ENCODE peak calls at places on chromosomes 16 and 17, in five cellular contexts. One of them, this sample, is unnamed.

GRCh38 chr16:48542020-48542473 is 67.9 kb downstream of the N4BP1 start:
- DNase-seq in BE2C: peak; percentile 58
- DNase-seq in epithelial cell of esophagus: peak; percentile 43
- DNase-seq in A549: peak; percentile 56
- DNase-seq in psoas muscle: peak; percentile 79
- DNase-seq in this sample: no peak

GRCh38 chr16:20023190-20023589 is 50.5 kb downstream of the GPR139 start:
- DNase-seq in BE2C: no peak
- DNase-seq in epithelial cell of esophagus: peak; percentile 17
- DNase-seq in A549: no peak
- DNase-seq in psoas muscle: no peak
- DNase-seq in this sample: no peak

GRCh38 chr17:64368277-64368676 is 22.4 kb downstream of the PECAM1 start:
- DNase-seq in BE2C: no peak
- DNase-seq in epithelial cell of esophagus: no peak
- DNase-seq in A549: no peak
- DNase-seq in psoas muscle: no peak
- DNase-seq in this sample: no peak

GRCh38 chr16:4982056-4982867 is 24.1 kb downstream of the SEC14L5 start:
- DNase-seq in BE2C: no peak
- DNase-seq in epithelial cell of esophagus: no peak
- DNase-seq in A549: no peak
- DNase-seq in psoas muscle: peak; percentile 90
- DNase-seq in this sample: no peak

GRCh38 chr17:21019976-21020575 is 22.7 kb downstream of the USP22 start:
- DNase-seq in BE2C: peak; percentile 34
- DNase-seq in epithelial cell of esophagus: no peak
- DNase-seq in A549: no peak
- DNase-seq in psoas muscle: peak; percentile 80
- DNase-seq in this sample: no peak

GRCh38 chr17:39972271-39972670 is 8.3 kb upstream of the PSMD3 start:
- DNase-seq in BE2C: no peak
- DNase-seq in epithelial cell of esophagus: no peak
- DNase-seq in A549: no peak
- DNase-seq in psoas muscle: no peak
- DNase-seq in this sample: no peak

GRCh38 chr17:67613961-67614360 is 103.8 kb upstream of the NOL11 start:
- DNase-seq in BE2C: no peak
- DNase-seq in epithelial cell of esophagus: no peak
- DNase-seq in A549: no peak
- DNase-seq in psoas muscle: no peak
- DNase-seq in this sample: no peak

GRCh38 chr17:69269174-69269998 is 40.8 kb upstream of the ABCA10 start:
- DNase-seq in BE2C: no peak
- DNase-seq in epithelial cell of esophagus: peak; percentile 41
- DNase-seq in A549: no peak
- DNase-seq in psoas muscle: no peak
- DNase-seq in this sample: no peak

GRCh38 chr16:2982402-2982801 is 2.2 kb upstream of the PKMYT1 start:
- DNase-seq in BE2C: no peak
- DNase-seq in epithelial cell of esophagus: no peak
- DNase-seq in A549: no peak
- DNase-seq in psoas muscle: no peak
- DNase-seq in this sample: no peak

GRCh38 chr17:27733771-27734170 is 66.6 kb downstream of the NOS2 start:
- DNase-seq in BE2C: no peak
- DNase-seq in epithelial cell of esophagus: no peak
- DNase-seq in A549: no peak
- DNase-seq in psoas muscle: no peak
- DNase-seq in this sample: no peak

GRCh38 chr17:27339836-27340550 is 46.1 kb downstream of the WSB1 start:
- DNase-seq in BE2C: no peak
- DNase-seq in epithelial cell of esophagus: peak; percentile 84
- DNase-seq in A549: peak; percentile 46
- DNase-seq in psoas muscle: no peak
- DNase-seq in this sample: no peak

GRCh38 chr16:782766-783403 is 5.3 kb downstream of the RPUSD1 start:
- DNase-seq in BE2C: peak; percentile 55
- DNase-seq in epithelial cell of esophagus: peak; percentile 62
- DNase-seq in A549: no peak
- DNase-seq in psoas muscle: no peak
- DNase-seq in this sample: no peak

GRCh38 chr17:33112763-33113162 is 121.1 kb downstream of the SPACA3 start:
- DNase-seq in BE2C: no peak
- DNase-seq in epithelial cell of esophagus: peak; percentile 98
- DNase-seq in A549: peak; percentile 87
- DNase-seq in psoas muscle: no peak
- DNase-seq in this sample: no peak

GRCh38 chr17:49556183-49556943 is 19.3 kb upstream of the NXPH3 start:
- DNase-seq in BE2C: peak; percentile 90
- DNase-seq in epithelial cell of esophagus: peak; percentile 65
- DNase-seq in A549: peak; percentile 94
- DNase-seq in psoas muscle: peak; percentile 89
- DNase-seq in this sample: peak; percentile 61

GRCh38 chr17:39573447-39574298 is 34.0 kb downstream of the NEUROD2 start:
- DNase-seq in BE2C: peak; percentile 79
- DNase-seq in epithelial cell of esophagus: peak; percentile 64
- DNase-seq in A549: peak; percentile 95
- DNase-seq in psoas muscle: peak; percentile 83
- DNase-seq in this sample: no peak

GRCh38 chr17:68711858-68712257 is 110.7 kb upstream of the FAM20A start:
- DNase-seq in BE2C: no peak
- DNase-seq in epithelial cell of esophagus: no peak
- DNase-seq in A549: no peak
- DNase-seq in psoas muscle: no peak
- DNase-seq in this sample: no peak

GRCh38 chr17:80860703-80861359 is 130.8 kb upstream of the CHMP6 start:
- DNase-seq in BE2C: no peak
- DNase-seq in epithelial cell of esophagus: no peak
- DNase-seq in A549: no peak
- DNase-seq in psoas muscle: peak; percentile 22
- DNase-seq in this sample: no peak

GRCh38 chr17:12712415-12712814 is 46.7 kb downstream of the MYOCD start:
- DNase-seq in BE2C: no peak
- DNase-seq in epithelial cell of esophagus: no peak
- DNase-seq in A549: no peak
- DNase-seq in psoas muscle: no peak
- DNase-seq in this sample: no peak

GRCh38 chr16:68590201-68590994 is 51.3 kb downstream of the ZFP90 start:
- DNase-seq in BE2C: peak; percentile 72
- DNase-seq in epithelial cell of esophagus: peak; percentile 85
- DNase-seq in A549: peak; percentile 48
- DNase-seq in psoas muscle: no peak
- DNase-seq in this sample: peak; percentile 34

GRCh38 chr16:56848056-56848936 is 16.7 kb upstream of the SLC12A3 start:
- DNase-seq in BE2C: no peak
- DNase-seq in epithelial cell of esophagus: peak; percentile 62
- DNase-seq in A549: no peak
- DNase-seq in psoas muscle: peak; percentile 61
- DNase-seq in this sample: no peak

GRCh38 chr16:67675579-67675935 is 8.9 kb downstream of the C16orf86 start:
- DNase-seq in BE2C: no peak
- DNase-seq in epithelial cell of esophagus: no peak
- DNase-seq in A549: no peak
- DNase-seq in psoas muscle: no peak
- DNase-seq in this sample: no peak

GRCh38 chr16:67666032-67666537 is 465 bp downstream of the ENKD1 start:
- DNase-seq in BE2C: peak; percentile 59
- DNase-seq in epithelial cell of esophagus: no peak
- DNase-seq in A549: no peak
- DNase-seq in psoas muscle: peak; percentile 72
- DNase-seq in this sample: no peak

GRCh38 chr17:10117581-10118001 is 80.8 kb downstream of the GAS7 start:
- DNase-seq in BE2C: no peak
- DNase-seq in epithelial cell of esophagus: no peak
- DNase-seq in A549: no peak
- DNase-seq in psoas muscle: no peak
- DNase-seq in this sample: no peak

GRCh38 chr17:29079887-29080286 is 36.9 kb downstream of the PIPOX start:
- DNase-seq in BE2C: no peak
- DNase-seq in epithelial cell of esophagus: no peak
- DNase-seq in A549: no peak
- DNase-seq in psoas muscle: no peak
- DNase-seq in this sample: no peak

GRCh38 chr16:30876867-30877266 is 17.0 kb downstream of the BCL7C start:
- DNase-seq in BE2C: peak; percentile 28
- DNase-seq in epithelial cell of esophagus: no peak
- DNase-seq in A549: no peak
- DNase-seq in psoas muscle: no peak
- DNase-seq in this sample: no peak

GRCh38 chr17:64103751-64104364 is 26.1 kb downstream of the ERN1 start:
- DNase-seq in BE2C: no peak
- DNase-seq in epithelial cell of esophagus: peak; percentile 56
- DNase-seq in A549: no peak
- DNase-seq in psoas muscle: no peak
- DNase-seq in this sample: no peak

GRCh38 chr16:58198022-58198683 is at the start of gene CSNK2A2:
- DNase-seq in BE2C: peak; percentile 86
- DNase-seq in epithelial cell of esophagus: peak; percentile 74
- DNase-seq in A549: peak; percentile 78
- DNase-seq in psoas muscle: peak; percentile 88
- DNase-seq in this sample: peak; percentile 29
- TF ChIP-seq CTCF in BE2C: peak; percentile 31
- TF ChIP-seq CTCF in epithelial cell of esophagus: peak; percentile 6
- TF ChIP-seq CTCF in A549: peak; percentile 83
- TF ChIP-seq CTCF in psoas muscle: peak; percentile 61
- TF ChIP-seq CTCF in this sample: no peak

DNA sequence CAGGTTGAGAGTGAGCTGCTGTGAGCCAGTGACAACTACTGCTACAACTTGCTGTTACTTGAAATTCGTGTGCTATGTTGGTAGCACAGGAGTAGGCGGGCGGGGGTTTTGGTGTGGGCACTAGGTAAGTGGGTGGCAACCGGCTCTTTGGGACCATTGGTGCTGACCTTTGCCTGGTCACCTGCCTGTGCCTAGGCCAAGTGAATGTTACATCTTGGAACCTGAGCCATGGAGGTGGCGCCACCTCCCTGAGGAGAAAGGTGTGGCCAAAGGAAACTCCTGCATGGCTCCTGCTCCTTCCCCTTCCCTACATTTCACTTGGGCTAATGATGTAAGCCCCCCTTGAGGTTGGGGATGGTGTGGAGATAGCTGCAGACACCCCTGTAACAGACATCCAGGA is 25.4 kb upstream of the ARHGAP23 start:
- DNase-seq in BE2C: no peak
- DNase-seq in epithelial cell of esophagus: no peak
- DNase-seq in A549: no peak
- DNase-seq in psoas muscle: no peak
- DNase-seq in this sample: no peak
- TF ChIP-seq CTCF in BE2C: peak; percentile 4
- TF ChIP-seq CTCF in epithelial cell of esophagus: peak; percentile 18
- TF ChIP-seq CTCF in A549: no peak
- TF ChIP-seq CTCF in psoas muscle: no peak
- TF ChIP-seq CTCF in this sample: no peak

GRCh38 chr17:57432507-57433277 is 176.4 kb downstream of the MSI2 start:
- DNase-seq in BE2C: no peak
- DNase-seq in epithelial cell of esophagus: no peak
- DNase-seq in A549: no peak
- DNase-seq in psoas muscle: no peak
- DNase-seq in this sample: no peak
- TF ChIP-seq CTCF in BE2C: peak; percentile 23
- TF ChIP-seq CTCF in epithelial cell of esophagus: no peak
- TF ChIP-seq CTCF in A549: no peak
- TF ChIP-seq CTCF in psoas muscle: no peak
- TF ChIP-seq CTCF in this sample: no peak

DNA sequence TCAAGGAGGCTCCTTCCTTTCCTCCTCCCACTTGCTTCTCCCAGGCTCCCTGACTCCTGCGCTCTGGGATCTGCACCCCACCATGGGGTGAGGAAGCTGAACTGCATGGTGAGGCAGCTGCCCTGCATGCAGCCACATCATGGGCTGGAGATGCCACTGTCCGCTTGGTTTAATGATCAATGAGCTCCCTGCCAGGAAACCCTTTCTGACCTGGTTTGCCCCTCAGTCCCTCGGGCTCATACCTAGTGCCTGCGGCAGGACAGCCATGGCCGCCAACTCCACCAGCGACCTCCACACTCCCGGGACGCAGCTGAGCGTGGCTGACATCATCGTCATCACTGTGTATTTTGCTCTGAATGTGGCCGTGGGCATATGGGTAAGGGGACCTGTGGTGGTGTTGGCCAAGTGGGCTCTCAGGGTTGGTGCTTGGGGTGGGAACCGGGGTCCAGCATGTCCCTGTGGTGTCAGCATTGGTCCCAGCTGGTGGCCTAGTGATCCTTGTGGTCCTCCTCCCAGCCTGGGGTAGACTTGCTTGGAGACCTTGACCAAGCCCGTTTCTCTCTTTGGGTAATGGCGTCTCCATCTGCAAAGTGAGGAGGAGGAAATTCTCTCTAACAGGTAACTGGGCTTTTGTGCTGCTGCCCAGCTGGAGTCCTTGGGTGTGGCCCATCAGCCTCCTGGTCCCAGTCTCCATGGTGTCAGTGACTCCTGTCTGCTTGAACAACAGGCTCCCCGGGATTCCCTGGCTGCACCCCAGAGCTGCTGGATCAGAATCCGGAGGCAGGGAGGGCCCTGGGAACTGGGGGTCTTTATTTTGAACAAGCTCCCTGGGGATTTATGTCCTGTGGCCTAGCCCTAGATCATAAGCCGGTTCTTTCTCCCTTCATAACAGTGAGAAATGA is at the start of gene SLC5A10:
- DNase-seq in BE2C: no peak
- DNase-seq in epithelial cell of esophagus: no peak
- DNase-seq in A549: peak; percentile 68
- DNase-seq in psoas muscle: no peak
- DNase-seq in this sample: no peak
- TF ChIP-seq CTCF in BE2C: peak; percentile 18
- TF ChIP-seq CTCF in epithelial cell of esophagus: peak; percentile 32
- TF ChIP-seq CTCF in A549: no peak
- TF ChIP-seq CTCF in psoas muscle: no peak
- TF ChIP-seq CTCF in this sample: no peak

GRCh38 chr16:89557230-89557935 is 3.1 kb upstream of the RPL13 start:
- DNase-seq in BE2C: peak; percentile 92
- DNase-seq in epithelial cell of esophagus: peak; percentile 82
- DNase-seq in A549: peak; percentile 78
- DNase-seq in psoas muscle: peak; percentile 92
- DNase-seq in this sample: peak; percentile 79
- TF ChIP-seq CTCF in BE2C: peak; percentile 90
- TF ChIP-seq CTCF in epithelial cell of esophagus: peak; percentile 84
- TF ChIP-seq CTCF in A549: peak; percentile 77
- TF ChIP-seq CTCF in psoas muscle: peak; percentile 75
- TF ChIP-seq CTCF in this sample: no peak

DNA sequence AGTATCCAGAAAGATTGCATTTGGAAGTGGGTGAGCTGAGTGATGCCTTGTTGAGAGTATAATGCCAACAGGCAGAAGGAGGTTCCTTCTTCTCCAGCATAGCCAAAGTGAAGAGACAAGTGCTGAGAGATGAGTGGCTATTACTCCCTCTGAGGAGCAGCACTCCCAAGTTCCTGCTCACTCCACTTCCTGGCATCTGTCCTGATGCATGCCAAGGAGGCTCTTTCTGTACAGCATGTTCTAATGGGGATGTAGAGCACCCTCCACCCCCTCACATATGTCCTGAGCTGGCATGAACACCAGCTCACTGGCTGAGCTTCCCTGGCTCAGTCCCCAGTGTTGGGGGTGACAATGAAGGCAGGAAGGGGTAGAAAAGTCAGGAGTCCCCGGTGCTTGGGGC is 44.2 kb upstream of the DNAH9 start:
- DNase-seq in BE2C: no peak
- DNase-seq in epithelial cell of esophagus: no peak
- DNase-seq in A549: no peak
- DNase-seq in psoas muscle: no peak
- DNase-seq in this sample: no peak
- TF ChIP-seq CTCF in BE2C: no peak
- TF ChIP-seq CTCF in epithelial cell of esophagus: no peak
- TF ChIP-seq CTCF in A549: no peak
- TF ChIP-seq CTCF in psoas muscle: no peak
- TF ChIP-seq CTCF in this sample: no peak

This sample was measured in omental fat pad.